ENCODE peak calls at places on chromosomes 5 and 9, in ten cellular contexts. F is Peyer's patch; Q is fibroblast of the aortic adventitia; L is skeletal muscle cell; M is AG09309; C is stimulated activated CD4-positive, alpha-beta T cell treated with anti-CD3 and anti-CD28 coated beads, Interleukin-15, amount 100 ng/mL, for 24 hours; P is KBM-7; Y is glutamatergic neuron; V is SJCRH30; B is mucosa of gallbladder. D is an unnamed sample.

GRCh38 chr5:62354028-62354874 is 48.2 kb downstream of the KIF2A start:
- DNase-seq in F (no peak), Q (peak), L (peak), M (peak), C (no peak), P (peak), Y (no peak), V (peak), B (peak), D (no peak)

GRCh38 chr5:122715095-122715494 is 59.8 kb upstream of the SNX2 start:
- DNase-seq in F (no peak), Q (peak), L (peak), M (no peak), C (no peak), P (no peak), Y (no peak), V (no peak), B (no peak), D (no peak)

GRCh38 chr9:131008909-131009618 is at the start of gene LAMC3:
- DNase-seq in F (no peak), Q (no peak), L (no peak), M (no peak), C (peak), P (no peak), Y (no peak), V (no peak), B (no peak), D (no peak)

GRCh38 chr9:8822667-8823025 is 1023.1 kb upstream of the DMAC1 start:
- DNase-seq in F (no peak), Q (no peak), L (no peak), M (no peak), C (no peak), P (no peak), Y (no peak), V (no peak), B (no peak), D (no peak)

GRCh38 chr5:159345336-159345735 is 15.0 kb upstream of the IL12B start:
- DNase-seq in F (no peak), Q (no peak), L (no peak), M (no peak), C (no peak), P (no peak), Y (no peak), V (no peak), B (no peak), D (no peak)

GRCh38 chr5:139241139-139241538 is 43.0 kb upstream of the SIL1 start:
- DNase-seq in F (no peak), Q (no peak), L (no peak), M (no peak), C (no peak), P (no peak), Y (no peak), V (no peak), B (no peak), D (no peak)

GRCh38 chr5:135005076-135005475 is 29.0 kb downstream of the PITX1 start:
- DNase-seq in F (no peak), Q (no peak), L (no peak), M (no peak), C (no peak), P (no peak), Y (no peak), V (no peak), B (no peak), D (no peak)

GRCh38 chr5:40791715-40792139 is 6.4 kb downstream of the PRKAA1 start:
- DNase-seq in F (no peak), Q (peak), L (no peak), M (no peak), C (no peak), P (no peak), Y (no peak), V (no peak), B (no peak), D (no peak)

GRCh38 chr5:35794688-35795375 is 61.9 kb upstream of the IL7R start:
- DNase-seq in F (no peak), Q (no peak), L (no peak), M (no peak), C (no peak), P (no peak), Y (no peak), V (no peak), B (no peak), D (no peak)

GRCh38 chr5:1555011-1555807 is 31.4 kb upstream of the LPCAT1 start:
- DNase-seq in F (peak), Q (no peak), L (peak), M (peak), C (no peak), P (no peak), Y (no peak), V (peak), B (peak), D (no peak)

GRCh38 chr5:31607546-31607945 is 31.4 kb upstream of the PDZD2 start:
- DNase-seq in F (no peak), Q (no peak), L (no peak), M (no peak), C (no peak), P (no peak), Y (no peak), V (no peak), B (no peak), D (no peak)

GRCh38 chr5:75234251-75234650 is 2.4 kb downstream of the ANKRD31 start:
- DNase-seq in F (no peak), Q (no peak), L (no peak), M (no peak), C (no peak), P (no peak), Y (no peak), V (no peak), B (no peak), D (no peak)

GRCh38 chr5:76547242-76547890 is 75.8 kb downstream of the F2RL2 start:
- DNase-seq in F (no peak), Q (peak), L (no peak), M (no peak), C (peak), P (peak), Y (no peak), V (no peak), B (no peak), D (no peak)

GRCh38 chr9:118059520-118060278 is 355.5 kb downstream of the TLR4 start:
- DNase-seq in F (no peak), Q (peak), L (no peak), M (no peak), C (peak), P (peak), Y (no peak), V (peak), B (peak), D (peak)

GRCh38 chr5:41279040-41279439 is 65.7 kb upstream of the C6 start:
- DNase-seq in F (no peak), Q (no peak), L (no peak), M (no peak), C (no peak), P (no peak), Y (no peak), V (no peak), B (no peak), D (no peak)

GRCh38 chr5:173139631-173140030 is 4.7 kb upstream of the BNIP1 start:
- DNase-seq in F (no peak), Q (no peak), L (no peak), M (no peak), C (no peak), P (no peak), Y (no peak), V (no peak), B (no peak), D (no peak)

GRCh38 chr5:40603378-40603777 is 76.3 kb upstream of the PTGER4 start:
- DNase-seq in F (no peak), Q (no peak), L (no peak), M (no peak), C (no peak), P (no peak), Y (no peak), V (peak), B (no peak), D (no peak)

GRCh38 chr9:127904518-127904887 is 5.1 kb upstream of the ST6GALNAC6 start:
- DNase-seq in F (no peak), Q (no peak), L (no peak), M (no peak), C (peak), P (peak), Y (no peak), V (no peak), B (no peak), D (no peak)

GRCh38 chr5:65032250-65032649 is 263.5 kb downstream of the CWC27 start:
- DNase-seq in F (no peak), Q (peak), L (peak), M (peak), C (no peak), P (no peak), Y (no peak), V (no peak), B (no peak), D (no peak)

GRCh38 chr5:133932441-133933168 is 35.8 kb downstream of the C5orf15 start:
- DNase-seq in F (no peak), Q (no peak), L (no peak), M (no peak), C (no peak), P (peak), Y (no peak), V (no peak), B (no peak), D (no peak)